ENCODE peak calls at places on chromosome 1, in eight cellular contexts. One of them, this sample, is unnamed.

GRCh38 chr1:116806245-116806644 is 52.0 kb downstream of the CD2 start:
- DNase-seq in SJSA1: no peak
- DNase-seq in thoracic aorta: no peak
- DNase-seq in cardiac muscle cell: no peak
- DNase-seq in A549: no peak
- DNase-seq in ovary: no peak
- DNase-seq in GM12864: peak
- DNase-seq in coronary artery: no peak
- DNase-seq in this sample: no peak

GRCh38 chr1:39566441-39567137 is 10.0 kb downstream of the PABPC4 start:
- DNase-seq in SJSA1: no peak
- DNase-seq in thoracic aorta: no peak
- DNase-seq in cardiac muscle cell: no peak
- DNase-seq in A549: no peak
- DNase-seq in ovary: no peak
- DNase-seq in GM12864: no peak
- DNase-seq in coronary artery: no peak
- DNase-seq in this sample: no peak

GRCh38 chr1:59232209-59232608 is 64.7 kb upstream of the FGGY start:
- DNase-seq in SJSA1: no peak
- DNase-seq in thoracic aorta: peak
- DNase-seq in cardiac muscle cell: peak
- DNase-seq in A549: no peak
- DNase-seq in ovary: no peak
- DNase-seq in GM12864: no peak
- DNase-seq in coronary artery: no peak
- DNase-seq in this sample: no peak

GRCh38 chr1:41751804-41752513 is 166.8 kb downstream of the HIVEP3 start:
- DNase-seq in SJSA1: no peak
- DNase-seq in thoracic aorta: no peak
- DNase-seq in cardiac muscle cell: peak
- DNase-seq in A549: no peak
- DNase-seq in ovary: no peak
- DNase-seq in GM12864: no peak
- DNase-seq in coronary artery: no peak
- DNase-seq in this sample: no peak

GRCh38 chr1:84689514-84690396 is 506 bp downstream of the SSX2IP start:
- DNase-seq in SJSA1: peak
- DNase-seq in thoracic aorta: no peak
- DNase-seq in cardiac muscle cell: peak
- DNase-seq in A549: peak
- DNase-seq in ovary: peak
- DNase-seq in GM12864: no peak
- DNase-seq in coronary artery: peak
- DNase-seq in this sample: no peak

GRCh38 chr1:69433073-69433472 is 134.6 kb upstream of the LRRC7 start:
- DNase-seq in SJSA1: no peak
- DNase-seq in thoracic aorta: no peak
- DNase-seq in cardiac muscle cell: no peak
- DNase-seq in A549: no peak
- DNase-seq in ovary: no peak
- DNase-seq in GM12864: no peak
- DNase-seq in coronary artery: no peak
- DNase-seq in this sample: no peak

GRCh38 chr1:178490136-178490535 is 6.6 kb downstream of the CLEC20A start:
- DNase-seq in SJSA1: no peak
- DNase-seq in thoracic aorta: no peak
- DNase-seq in cardiac muscle cell: no peak
- DNase-seq in A549: no peak
- DNase-seq in ovary: no peak
- DNase-seq in GM12864: no peak
- DNase-seq in coronary artery: no peak
- DNase-seq in this sample: no peak

GRCh38 chr1:61967750-61968149 is 225.5 kb downstream of the PATJ start:
- DNase-seq in SJSA1: no peak
- DNase-seq in thoracic aorta: no peak
- DNase-seq in cardiac muscle cell: no peak
- DNase-seq in A549: no peak
- DNase-seq in ovary: no peak
- DNase-seq in GM12864: no peak
- DNase-seq in coronary artery: no peak
- DNase-seq in this sample: no peak

GRCh38 chr1:70361727-70362413 is 7.3 kb upstream of the ANKRD13C start:
- DNase-seq in SJSA1: no peak
- DNase-seq in thoracic aorta: no peak
- DNase-seq in cardiac muscle cell: peak
- DNase-seq in A549: peak
- DNase-seq in ovary: no peak
- DNase-seq in GM12864: no peak
- DNase-seq in coronary artery: no peak
- DNase-seq in this sample: no peak

GRCh38 chr1:36125129-36125991 is at the start of gene COL8A2:
- DNase-seq in SJSA1: no peak
- DNase-seq in thoracic aorta: no peak
- DNase-seq in cardiac muscle cell: peak
- DNase-seq in A549: no peak
- DNase-seq in ovary: peak
- DNase-seq in GM12864: no peak
- DNase-seq in coronary artery: no peak
- DNase-seq in this sample: no peak

GRCh38 chr1:170634293-170634692 is 29.6 kb upstream of the PRRX1 start:
- DNase-seq in SJSA1: peak
- DNase-seq in thoracic aorta: no peak
- DNase-seq in cardiac muscle cell: peak
- DNase-seq in A549: no peak
- DNase-seq in ovary: no peak
- DNase-seq in GM12864: no peak
- DNase-seq in coronary artery: no peak
- DNase-seq in this sample: peak

GRCh38 chr1:77416692-77417450 is 135.1 kb downstream of the AK5 start:
- DNase-seq in SJSA1: no peak
- DNase-seq in thoracic aorta: no peak
- DNase-seq in cardiac muscle cell: peak
- DNase-seq in A549: peak
- DNase-seq in ovary: no peak
- DNase-seq in GM12864: no peak
- DNase-seq in coronary artery: no peak
- DNase-seq in this sample: no peak

DNA sequence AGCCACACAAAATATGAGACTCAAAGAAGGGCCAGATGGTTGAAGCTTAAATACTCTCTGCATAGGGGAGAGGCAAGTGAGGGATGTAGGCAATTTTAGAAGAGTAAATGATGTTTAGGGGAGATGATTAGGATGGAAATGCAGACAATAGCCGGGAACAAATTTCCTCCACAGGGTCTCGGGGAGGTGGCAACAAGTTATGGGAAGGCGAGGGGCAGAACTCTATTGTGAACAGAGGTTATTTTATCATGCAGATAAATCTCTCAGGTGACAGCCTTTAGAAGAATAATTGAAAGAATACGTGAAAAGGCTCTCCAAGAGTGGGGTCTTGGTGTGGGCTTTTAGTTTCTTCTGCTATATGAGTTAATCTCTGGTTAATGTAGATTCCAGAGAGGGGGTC is 166.7 kb downstream of the GALNT2 start:
- DNase-seq in SJSA1: no peak
- DNase-seq in thoracic aorta: no peak
- DNase-seq in cardiac muscle cell: no peak
- DNase-seq in A549: no peak
- DNase-seq in ovary: no peak
- DNase-seq in GM12864: no peak
- DNase-seq in coronary artery: no peak
- DNase-seq in this sample: no peak
- H3K4me3 ChIP-seq in SJSA1: no peak
- H3K4me3 ChIP-seq in thoracic aorta: no peak
- H3K4me3 ChIP-seq in cardiac muscle cell: no peak
- H3K4me3 ChIP-seq in A549: no peak
- H3K4me3 ChIP-seq in ovary: no peak
- H3K4me3 ChIP-seq in GM12864: no peak
- H3K4me3 ChIP-seq in coronary artery: no peak
- H3K4me3 ChIP-seq in this sample: no peak

DNA sequence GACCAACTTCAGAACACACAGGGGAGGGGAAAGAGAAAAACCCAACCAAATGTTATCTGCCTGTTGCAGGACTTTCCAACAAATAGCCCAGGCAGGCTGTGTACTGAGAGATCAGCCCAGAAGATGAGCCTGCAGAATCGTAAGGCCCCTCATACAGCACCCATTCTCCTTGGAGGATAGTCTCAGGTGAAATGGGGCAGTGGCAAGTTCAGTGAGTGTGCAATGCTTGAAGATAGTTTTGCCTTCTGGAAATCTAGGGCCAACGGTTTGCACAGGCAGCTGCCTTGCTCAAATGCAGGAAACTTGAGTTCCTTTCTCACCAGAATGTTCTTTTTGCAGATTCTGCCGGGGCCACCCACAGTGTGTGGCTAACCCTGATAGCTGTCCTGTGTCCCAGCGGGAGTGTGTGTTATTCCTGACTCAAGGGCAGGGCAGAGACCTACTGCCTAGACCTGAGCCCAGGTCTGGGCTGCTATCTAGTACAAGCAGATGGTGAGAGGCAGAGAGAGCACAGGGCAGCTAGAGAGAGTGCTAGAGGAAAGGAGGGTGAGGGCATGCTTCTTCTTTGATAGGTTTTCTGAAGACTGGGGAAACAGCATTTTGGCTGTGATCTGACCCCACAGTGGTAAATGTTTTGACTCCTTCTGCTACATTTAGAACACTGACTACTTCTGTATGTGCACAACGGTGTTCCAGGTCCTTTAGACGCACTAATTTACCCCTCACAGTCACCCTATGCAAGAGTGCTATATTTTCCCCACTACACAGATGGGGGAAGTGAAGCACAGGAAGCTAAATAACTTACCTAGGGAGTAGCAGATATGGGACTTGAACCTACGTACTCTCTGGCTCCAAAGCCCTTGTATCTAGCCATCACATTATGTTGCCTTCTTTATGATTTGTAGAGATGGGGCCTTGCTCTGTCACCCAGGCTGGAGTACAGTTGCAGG is 49.0 kb downstream of the GADD45A start:
- DNase-seq in SJSA1: peak
- DNase-seq in thoracic aorta: no peak
- DNase-seq in cardiac muscle cell: no peak
- DNase-seq in A549: no peak
- DNase-seq in ovary: no peak
- DNase-seq in GM12864: no peak
- DNase-seq in coronary artery: no peak
- DNase-seq in this sample: no peak
- H3K4me3 ChIP-seq in SJSA1: no peak
- H3K4me3 ChIP-seq in thoracic aorta: no peak
- H3K4me3 ChIP-seq in cardiac muscle cell: no peak
- H3K4me3 ChIP-seq in A549: no peak
- H3K4me3 ChIP-seq in ovary: no peak
- H3K4me3 ChIP-seq in GM12864: no peak
- H3K4me3 ChIP-seq in coronary artery: no peak
- H3K4me3 ChIP-seq in this sample: no peak

GRCh38 chr1:4661595-4661917 is 7.1 kb downstream of the AJAP1 start:
- DNase-seq in SJSA1: no peak
- DNase-seq in thoracic aorta: no peak
- DNase-seq in cardiac muscle cell: no peak
- DNase-seq in A549: no peak
- DNase-seq in ovary: no peak
- DNase-seq in GM12864: no peak
- DNase-seq in coronary artery: no peak
- DNase-seq in this sample: no peak

GRCh38 chr1:4662723-4663122 is 8.3 kb downstream of the AJAP1 start:
- DNase-seq in SJSA1: no peak
- DNase-seq in thoracic aorta: no peak
- DNase-seq in cardiac muscle cell: no peak
- DNase-seq in A549: no peak
- DNase-seq in ovary: no peak
- DNase-seq in GM12864: no peak
- DNase-seq in coronary artery: no peak
- DNase-seq in this sample: no peak

GRCh38 chr1:4665456-4665855 is 11.0 kb downstream of the AJAP1 start:
- DNase-seq in SJSA1: no peak
- DNase-seq in thoracic aorta: no peak
- DNase-seq in cardiac muscle cell: no peak
- DNase-seq in A549: no peak
- DNase-seq in ovary: no peak
- DNase-seq in GM12864: no peak
- DNase-seq in coronary artery: no peak
- DNase-seq in this sample: no peak

GRCh38 chr1:4664601-4665000 is 10.2 kb downstream of the AJAP1 start:
- DNase-seq in SJSA1: no peak
- DNase-seq in thoracic aorta: no peak
- DNase-seq in cardiac muscle cell: no peak
- DNase-seq in A549: no peak
- DNase-seq in ovary: no peak
- DNase-seq in GM12864: no peak
- DNase-seq in coronary artery: no peak
- DNase-seq in this sample: no peak

DNA sequence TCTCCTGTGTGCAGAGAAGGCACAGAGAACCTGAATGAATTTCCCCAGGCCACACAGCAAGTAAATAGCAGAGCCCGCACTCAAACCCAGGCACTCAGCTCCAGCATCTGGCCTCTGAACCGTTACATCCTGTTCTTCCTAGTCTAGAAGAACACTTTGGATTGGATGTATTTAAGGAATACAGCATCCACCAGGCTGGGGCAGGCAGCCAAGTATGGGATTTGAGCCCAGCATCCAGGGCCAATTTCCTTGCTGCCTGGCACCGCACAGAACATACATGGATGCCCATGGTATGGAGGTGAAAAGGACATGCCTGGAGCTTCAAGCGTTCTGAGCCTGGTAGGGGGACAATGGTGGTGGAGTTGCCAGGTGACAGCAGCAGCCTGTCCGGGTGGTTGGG is 9.7 kb downstream of the AJAP1 start:
- DNase-seq in SJSA1: no peak
- DNase-seq in thoracic aorta: no peak
- DNase-seq in cardiac muscle cell: no peak
- DNase-seq in A549: no peak
- DNase-seq in ovary: no peak
- DNase-seq in GM12864: no peak
- DNase-seq in coronary artery: no peak
- DNase-seq in this sample: no peak
- H3K4me3 ChIP-seq in SJSA1: no peak
- H3K4me3 ChIP-seq in thoracic aorta: no peak
- H3K4me3 ChIP-seq in cardiac muscle cell: no peak
- H3K4me3 ChIP-seq in A549: no peak
- H3K4me3 ChIP-seq in ovary: no peak
- H3K4me3 ChIP-seq in GM12864: no peak
- H3K4me3 ChIP-seq in coronary artery: no peak
- H3K4me3 ChIP-seq in this sample: no peak

DNA sequence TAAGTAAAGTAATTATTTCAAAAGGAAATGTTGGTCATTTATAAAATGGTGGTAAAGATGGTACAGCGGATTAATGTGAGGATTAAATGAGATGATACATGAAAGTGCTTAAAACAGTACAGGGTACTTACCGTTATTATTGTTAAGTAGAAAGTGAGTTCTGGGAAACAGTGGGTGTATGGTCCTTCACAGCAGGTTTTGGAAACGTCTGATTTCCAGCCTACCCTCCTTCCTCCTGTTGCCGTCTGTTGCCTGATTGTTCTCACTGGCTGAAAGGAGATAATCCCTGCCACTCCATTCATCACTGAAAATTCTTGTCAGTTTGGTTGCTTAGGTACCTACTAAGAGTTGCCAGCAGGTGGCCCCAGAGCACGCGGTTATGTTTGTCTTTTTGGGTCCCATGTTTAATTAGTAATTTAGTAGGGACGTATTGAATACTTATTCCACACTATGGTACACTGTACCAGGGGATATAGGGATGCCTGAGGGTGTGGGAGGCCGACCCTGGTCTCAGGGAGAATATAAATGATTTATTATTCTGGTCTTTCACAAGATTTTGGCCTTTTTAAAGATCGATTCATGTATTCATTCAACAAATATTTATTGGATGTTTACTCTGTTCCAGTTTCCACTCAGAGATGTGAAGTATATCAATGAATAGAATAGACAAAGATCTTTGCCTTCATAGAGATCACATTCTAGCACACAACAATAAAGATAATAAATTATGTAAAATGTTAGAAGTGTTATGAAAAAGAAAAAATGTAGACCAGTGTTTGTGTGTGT is 30.8 kb upstream of the RPTN start:
- DNase-seq in SJSA1: peak
- DNase-seq in thoracic aorta: no peak
- DNase-seq in cardiac muscle cell: peak
- DNase-seq in A549: peak
- DNase-seq in ovary: peak
- DNase-seq in GM12864: peak
- DNase-seq in coronary artery: no peak
- DNase-seq in this sample: peak
- H3K4me3 ChIP-seq in SJSA1: peak
- H3K4me3 ChIP-seq in thoracic aorta: peak
- H3K4me3 ChIP-seq in cardiac muscle cell: no peak
- H3K4me3 ChIP-seq in A549: peak
- H3K4me3 ChIP-seq in ovary: no peak
- H3K4me3 ChIP-seq in GM12864: no peak
- H3K4me3 ChIP-seq in coronary artery: peak
- H3K4me3 ChIP-seq in this sample: no peak